ENCODE peak calls at places on chromosomes 1 and 21, in seven cellular contexts. One of them, this sample, is unnamed.

GRCh38 chr1:39409055-39409816 is 82.2 kb upstream of the BMP8A start:
- DNase-seq in left lung: peak
- DNase-seq in brain microvascular endothelial cell: peak
- DNase-seq in fibroblast of lung: peak
- DNase-seq in dorsolateral prefrontal cortex: peak
- DNase-seq in epithelial cell of esophagus: peak
- DNase-seq in tibial artery: peak
- DNase-seq in this sample: peak

GRCh38 chr21:43772368-43772870 is 3.7 kb downstream of the CSTB start:
- DNase-seq in left lung: no peak
- DNase-seq in brain microvascular endothelial cell: no peak
- DNase-seq in fibroblast of lung: no peak
- DNase-seq in epithelial cell of esophagus: peak
- DNase-seq in dorsolateral prefrontal cortex: no peak
- DNase-seq in tibial artery: no peak
- DNase-seq in this sample: no peak

GRCh38 chr1:223723351-223723904 is 11.1 kb downstream of the CAPN2 start:
- DNase-seq in dorsolateral prefrontal cortex: no peak
- DNase-seq in fibroblast of lung: no peak
- DNase-seq in epithelial cell of esophagus: no peak
- DNase-seq in left lung: no peak
- DNase-seq in brain microvascular endothelial cell: no peak
- DNase-seq in tibial artery: no peak
- DNase-seq in this sample: no peak

GRCh38 chr21:23522750-23523149 is 2084.5 kb downstream of the MRPL39 start:
- DNase-seq in brain microvascular endothelial cell: no peak
- DNase-seq in epithelial cell of esophagus: no peak
- DNase-seq in left lung: no peak
- DNase-seq in tibial artery: no peak
- DNase-seq in fibroblast of lung: no peak
- DNase-seq in dorsolateral prefrontal cortex: no peak
- DNase-seq in this sample: no peak

GRCh38 chr1:64956733-64957441 is 9.5 kb downstream of the JAK1 start:
- DNase-seq in brain microvascular endothelial cell: no peak
- DNase-seq in fibroblast of lung: no peak
- DNase-seq in tibial artery: no peak
- DNase-seq in dorsolateral prefrontal cortex: no peak
- DNase-seq in left lung: no peak
- DNase-seq in epithelial cell of esophagus: no peak
- DNase-seq in this sample: no peak

GRCh38 chr1:155932085-155932484 is 2.1 kb downstream of the KHDC4 start:
- DNase-seq in left lung: no peak
- DNase-seq in brain microvascular endothelial cell: no peak
- DNase-seq in fibroblast of lung: no peak
- DNase-seq in epithelial cell of esophagus: peak
- DNase-seq in tibial artery: no peak
- DNase-seq in dorsolateral prefrontal cortex: no peak
- DNase-seq in this sample: no peak

GRCh38 chr21:40271169-40271568 is 403.9 kb downstream of the PCP4 start:
- DNase-seq in left lung: no peak
- DNase-seq in brain microvascular endothelial cell: no peak
- DNase-seq in fibroblast of lung: no peak
- DNase-seq in dorsolateral prefrontal cortex: no peak
- DNase-seq in epithelial cell of esophagus: no peak
- DNase-seq in tibial artery: no peak
- DNase-seq in this sample: no peak

GRCh38 chr21:41429305-41429704 is 3.3 kb downstream of the MX1 start:
- DNase-seq in tibial artery: no peak
- DNase-seq in epithelial cell of esophagus: no peak
- DNase-seq in brain microvascular endothelial cell: no peak
- DNase-seq in left lung: no peak
- DNase-seq in dorsolateral prefrontal cortex: no peak
- DNase-seq in fibroblast of lung: no peak
- DNase-seq in this sample: no peak

GRCh38 chr1:3817821-3818597 is 21.7 kb upstream of the LRRC47 start:
- DNase-seq in left lung: no peak
- DNase-seq in brain microvascular endothelial cell: no peak
- DNase-seq in dorsolateral prefrontal cortex: no peak
- DNase-seq in tibial artery: no peak
- DNase-seq in fibroblast of lung: no peak
- DNase-seq in epithelial cell of esophagus: no peak
- DNase-seq in this sample: no peak

GRCh38 chr1:117335376-117336086 is 31.7 kb upstream of the MAN1A2 start:
- DNase-seq in fibroblast of lung: no peak
- DNase-seq in tibial artery: no peak
- DNase-seq in epithelial cell of esophagus: no peak
- DNase-seq in left lung: no peak
- DNase-seq in brain microvascular endothelial cell: no peak
- DNase-seq in dorsolateral prefrontal cortex: no peak
- DNase-seq in this sample: no peak

GRCh38 chr1:19062258-19063029 is 106.0 kb upstream of the IFFO2 start:
- DNase-seq in dorsolateral prefrontal cortex: no peak
- DNase-seq in fibroblast of lung: no peak
- DNase-seq in left lung: no peak
- DNase-seq in tibial artery: no peak
- DNase-seq in brain microvascular endothelial cell: no peak
- DNase-seq in epithelial cell of esophagus: peak
- DNase-seq in this sample: no peak

GRCh38 chr1:116852910-116853309 is 56.8 kb upstream of the PTGFRN start:
- DNase-seq in left lung: no peak
- DNase-seq in fibroblast of lung: peak
- DNase-seq in tibial artery: no peak
- DNase-seq in brain microvascular endothelial cell: peak
- DNase-seq in epithelial cell of esophagus: peak
- DNase-seq in dorsolateral prefrontal cortex: no peak
- DNase-seq in this sample: no peak

GRCh38 chr1:222709700-222710153 is 2.6 kb downstream of the AIDA start:
- DNase-seq in brain microvascular endothelial cell: no peak
- DNase-seq in fibroblast of lung: peak
- DNase-seq in dorsolateral prefrontal cortex: no peak
- DNase-seq in left lung: no peak
- DNase-seq in tibial artery: no peak
- DNase-seq in epithelial cell of esophagus: no peak
- DNase-seq in this sample: no peak

GRCh38 chr1:50735443-50735842 is 224.6 kb downstream of the FAF1 start:
- DNase-seq in tibial artery: no peak
- DNase-seq in brain microvascular endothelial cell: no peak
- DNase-seq in epithelial cell of esophagus: peak
- DNase-seq in left lung: no peak
- DNase-seq in dorsolateral prefrontal cortex: no peak
- DNase-seq in fibroblast of lung: peak
- DNase-seq in this sample: no peak

GRCh38 chr1:180603850-180604226 is 28.0 kb upstream of the XPR1 start:
- DNase-seq in brain microvascular endothelial cell: no peak
- DNase-seq in left lung: no peak
- DNase-seq in dorsolateral prefrontal cortex: no peak
- DNase-seq in fibroblast of lung: no peak
- DNase-seq in tibial artery: no peak
- DNase-seq in epithelial cell of esophagus: peak
- DNase-seq in this sample: no peak

GRCh38 chr21:25964009-25964408 is 206.6 kb downstream of the APP start:
- DNase-seq in brain microvascular endothelial cell: no peak
- DNase-seq in tibial artery: no peak
- DNase-seq in left lung: no peak
- DNase-seq in fibroblast of lung: peak
- DNase-seq in dorsolateral prefrontal cortex: no peak
- DNase-seq in epithelial cell of esophagus: peak
- DNase-seq in this sample: no peak

DNA sequence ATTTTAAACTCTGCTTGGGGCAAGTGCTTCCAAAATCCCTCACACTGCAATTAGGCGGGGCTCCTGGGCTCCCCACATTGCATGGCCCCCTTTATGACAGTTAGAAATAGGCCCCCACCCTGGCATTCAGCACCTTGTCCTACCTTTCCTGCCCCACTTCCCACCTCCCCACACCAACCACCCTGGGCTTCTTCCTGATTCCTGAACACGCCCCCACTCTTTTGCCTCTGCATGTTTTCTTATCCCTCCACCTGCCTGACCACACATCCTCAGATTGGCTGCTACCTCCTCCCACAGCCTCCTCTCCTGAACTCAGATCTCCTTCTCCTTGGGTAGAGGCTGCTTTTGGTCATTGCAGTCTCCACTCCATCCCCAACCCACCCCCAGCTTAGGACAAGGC is 1.5 kb downstream of the MOB3C start:
- DNase-seq in epithelial cell of esophagus: peak
- DNase-seq in fibroblast of lung: no peak
- DNase-seq in dorsolateral prefrontal cortex: no peak
- DNase-seq in tibial artery: no peak
- DNase-seq in left lung: no peak
- DNase-seq in brain microvascular endothelial cell: no peak
- DNase-seq in this sample: no peak
- H3K4me3 ChIP-seq in epithelial cell of esophagus: no peak
- H3K4me3 ChIP-seq in fibroblast of lung: peak
- H3K4me3 ChIP-seq in dorsolateral prefrontal cortex: peak
- H3K4me3 ChIP-seq in tibial artery: peak
- H3K4me3 ChIP-seq in left lung: no peak
- H3K4me3 ChIP-seq in brain microvascular endothelial cell: no peak
- H3K4me3 ChIP-seq in this sample: peak

GRCh38 chr1:47997289-47998200 is at the start of gene TRABD2B:
- DNase-seq in left lung: peak
- DNase-seq in fibroblast of lung: peak
- DNase-seq in tibial artery: peak
- DNase-seq in epithelial cell of esophagus: peak
- DNase-seq in brain microvascular endothelial cell: no peak
- DNase-seq in dorsolateral prefrontal cortex: peak
- DNase-seq in this sample: peak

GRCh38 chr1:47996060-47996405 is 1.2 kb downstream of the TRABD2B start:
- DNase-seq in epithelial cell of esophagus: no peak
- DNase-seq in tibial artery: no peak
- DNase-seq in left lung: no peak
- DNase-seq in fibroblast of lung: no peak
- DNase-seq in brain microvascular endothelial cell: no peak
- DNase-seq in dorsolateral prefrontal cortex: no peak
- DNase-seq in this sample: no peak

GRCh38 chr1:47998396-47998990 is 1.3 kb upstream of the TRABD2B start:
- DNase-seq in tibial artery: no peak
- DNase-seq in epithelial cell of esophagus: no peak
- DNase-seq in dorsolateral prefrontal cortex: no peak
- DNase-seq in fibroblast of lung: no peak
- DNase-seq in brain microvascular endothelial cell: no peak
- DNase-seq in left lung: no peak
- DNase-seq in this sample: no peak

GRCh38 chr1:47995306-47996050 is 1.7 kb downstream of the TRABD2B start:
- DNase-seq in fibroblast of lung: no peak
- DNase-seq in epithelial cell of esophagus: peak
- DNase-seq in dorsolateral prefrontal cortex: no peak
- DNase-seq in brain microvascular endothelial cell: no peak
- DNase-seq in tibial artery: no peak
- DNase-seq in left lung: no peak
- DNase-seq in this sample: no peak

GRCh38 chr1:47996406-47997226 is 569 bp downstream of the TRABD2B start:
- DNase-seq in tibial artery: peak
- DNase-seq in dorsolateral prefrontal cortex: no peak
- DNase-seq in brain microvascular endothelial cell: no peak
- DNase-seq in epithelial cell of esophagus: no peak
- DNase-seq in left lung: peak
- DNase-seq in fibroblast of lung: no peak
- DNase-seq in this sample: peak
- H3K4me3 ChIP-seq in tibial artery: peak
- H3K4me3 ChIP-seq in dorsolateral prefrontal cortex: peak
- H3K4me3 ChIP-seq in brain microvascular endothelial cell: peak
- H3K4me3 ChIP-seq in epithelial cell of esophagus: no peak
- H3K4me3 ChIP-seq in left lung: peak
- H3K4me3 ChIP-seq in fibroblast of lung: peak
- H3K4me3 ChIP-seq in this sample: peak

GRCh38 chr1:152516082-152516481 is 1.8 kb downstream of the CRCT1 start:
- DNase-seq in brain microvascular endothelial cell: no peak
- DNase-seq in dorsolateral prefrontal cortex: no peak
- DNase-seq in epithelial cell of esophagus: no peak
- DNase-seq in left lung: no peak
- DNase-seq in fibroblast of lung: no peak
- DNase-seq in tibial artery: no peak
- DNase-seq in this sample: no peak

GRCh38 chr1:152514715-152515453 is 602 bp downstream of the CRCT1 start:
- DNase-seq in dorsolateral prefrontal cortex: no peak
- DNase-seq in brain microvascular endothelial cell: no peak
- DNase-seq in left lung: no peak
- DNase-seq in epithelial cell of esophagus: no peak
- DNase-seq in tibial artery: no peak
- DNase-seq in fibroblast of lung: no peak
- DNase-seq in this sample: no peak

GRCh38 chr1:152517237-152517811 is 3.0 kb downstream of the CRCT1 start:
- DNase-seq in left lung: no peak
- DNase-seq in brain microvascular endothelial cell: no peak
- DNase-seq in dorsolateral prefrontal cortex: no peak
- DNase-seq in tibial artery: no peak
- DNase-seq in fibroblast of lung: peak
- DNase-seq in epithelial cell of esophagus: peak
- DNase-seq in this sample: no peak

GRCh38 chr1:152513081-152513480 is 1.2 kb upstream of the CRCT1 start:
- DNase-seq in dorsolateral prefrontal cortex: no peak
- DNase-seq in brain microvascular endothelial cell: no peak
- DNase-seq in left lung: no peak
- DNase-seq in epithelial cell of esophagus: peak
- DNase-seq in tibial artery: no peak
- DNase-seq in fibroblast of lung: no peak
- DNase-seq in this sample: no peak

DNA sequence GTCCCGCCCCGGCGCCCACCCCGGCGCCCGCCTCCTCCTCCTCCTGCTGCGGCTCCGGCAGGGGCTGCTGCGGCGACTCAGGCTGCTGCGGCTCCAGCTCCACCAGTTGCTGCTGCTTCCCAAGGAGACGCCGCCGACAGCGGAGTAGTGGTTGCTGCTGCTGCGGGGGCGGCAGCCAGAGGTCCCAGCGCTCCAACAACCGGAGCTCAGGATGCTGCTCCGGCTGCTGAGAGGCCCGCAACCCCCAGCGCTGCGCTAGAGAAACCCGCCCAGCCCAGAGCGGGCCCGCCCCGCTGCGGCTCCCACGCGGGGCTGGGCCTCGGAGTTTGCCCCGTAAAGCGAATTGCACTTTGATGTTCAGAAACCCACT is 1.2 kb downstream of the CRCT1 start:
- DNase-seq in dorsolateral prefrontal cortex: no peak
- DNase-seq in left lung: peak
- DNase-seq in fibroblast of lung: peak
- DNase-seq in tibial artery: no peak
- DNase-seq in brain microvascular endothelial cell: peak
- DNase-seq in epithelial cell of esophagus: peak
- DNase-seq in this sample: no peak
- H3K4me3 ChIP-seq in dorsolateral prefrontal cortex: peak
- H3K4me3 ChIP-seq in left lung: no peak
- H3K4me3 ChIP-seq in fibroblast of lung: peak
- H3K4me3 ChIP-seq in tibial artery: no peak
- H3K4me3 ChIP-seq in brain microvascular endothelial cell: no peak
- H3K4me3 ChIP-seq in epithelial cell of esophagus: peak
- H3K4me3 ChIP-seq in this sample: no peak

DNA sequence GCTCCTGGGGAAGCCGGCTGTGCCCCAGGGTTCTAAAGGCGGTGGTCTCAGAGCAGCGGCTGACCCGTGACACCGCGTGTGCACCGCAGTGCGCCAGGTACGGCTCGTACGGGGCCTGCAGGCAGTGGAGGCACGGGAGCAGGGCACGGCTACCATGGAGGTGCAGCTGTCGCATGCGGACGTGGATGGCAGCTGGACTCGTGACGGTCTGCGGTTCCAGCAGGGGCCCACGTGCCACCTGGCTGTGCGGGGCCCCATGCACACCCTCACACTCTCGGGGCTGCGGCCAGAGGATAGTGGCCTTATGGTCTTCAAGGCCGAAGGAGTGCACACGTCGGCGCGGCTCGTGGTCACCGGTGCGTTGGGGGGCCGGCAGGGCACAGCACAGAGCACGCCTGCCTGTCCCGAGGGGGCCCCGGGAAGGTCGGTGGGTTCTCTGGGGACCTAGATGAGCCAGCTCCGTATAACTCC is 68.6 kb downstream of the OBSCN start:
- DNase-seq in dorsolateral prefrontal cortex: no peak
- DNase-seq in fibroblast of lung: peak
- DNase-seq in tibial artery: no peak
- DNase-seq in left lung: peak
- DNase-seq in brain microvascular endothelial cell: no peak
- DNase-seq in epithelial cell of esophagus: no peak
- DNase-seq in this sample: peak
- H3K4me3 ChIP-seq in dorsolateral prefrontal cortex: peak
- H3K4me3 ChIP-seq in fibroblast of lung: peak
- H3K4me3 ChIP-seq in tibial artery: peak
- H3K4me3 ChIP-seq in left lung: peak
- H3K4me3 ChIP-seq in brain microvascular endothelial cell: peak
- H3K4me3 ChIP-seq in epithelial cell of esophagus: peak
- H3K4me3 ChIP-seq in this sample: peak

This sample was measured in psoas muscle.